ENCODE peak calls at places on chromosomes 4 and X, in six cellular contexts. C is SK-N-SH, F is GM23338, B is H1, A is transverse colon, T is SK-N-MC. L is an unnamed sample.

GRCh38 chrX:13381514-13381913 is 61.7 kb upstream of the ATXN3L start:
- DNase-seq in B (no peak), T (no peak), F (no peak), C (no peak), A (no peak), L (no peak)

GRCh38 chr4:151933122-151933827 is 172.5 kb upstream of the GATB start:
- DNase-seq in C (no peak), F (peak; percentile 19), T (no peak), A (no peak), B (no peak), L (no peak)

GRCh38 chrX:37879692-37880091 is 32.3 kb upstream of the DYNLT3 start:
- DNase-seq in C (no peak), A (no peak), B (no peak), F (no peak), T (no peak), L (no peak)

GRCh38 chr4:146165840-146166239 is 9.7 kb upstream of the LSM6 start:
- DNase-seq in T (no peak), A (no peak), C (no peak), F (no peak), B (no peak), L (no peak)

GRCh38 chr4:185657191-185657590 is 121.9 kb upstream of the PDLIM3 start:
- DNase-seq in B (no peak), A (no peak), C (no peak), F (no peak), T (no peak), L (no peak)

GRCh38 chr4:545612-546011 is 30.5 kb downstream of the TMEM271 start:
- DNase-seq in F (no peak), T (no peak), A (no peak), C (no peak), B (no peak), L (peak; percentile 18)

GRCh38 chr4:26021417-26022345 is 107.7 kb downstream of the SMIM20 start:
- DNase-seq in A (no peak), C (no peak), T (no peak), F (no peak), B (no peak), L (no peak)

GRCh38 chrX:118627084-118627758 is 100.2 kb upstream of the IL13RA1 start:
- DNase-seq in A (no peak), F (peak; percentile 14), B (no peak), T (no peak), C (peak; percentile 18), L (no peak)

GRCh38 chr4:114539985-114540384 is 58.6 kb upstream of the UGT8 start:
- DNase-seq in T (no peak), C (no peak), F (no peak), B (no peak), A (no peak), L (no peak)

GRCh38 chr4:168844261-168845039 is 165.6 kb downstream of the CBR4 start:
- DNase-seq in F (no peak), C (no peak), A (no peak), T (no peak), B (no peak), L (no peak)

GRCh38 chr4:4260185-4260751 is 12.2 kb upstream of the TMEM128 start:
- DNase-seq in C (peak; percentile 59), A (no peak), F (peak; percentile 26), B (no peak), T (no peak), L (no peak)

GRCh38 chr4:99134586-99134985 is 9.5 kb downstream of the ADH4 start:
- DNase-seq in A (no peak), B (no peak), T (no peak), F (no peak), C (no peak), L (no peak)

GRCh38 chr4:103422467-103423219 is 224.5 kb upstream of the CENPE start:
- DNase-seq in B (no peak), C (no peak), A (no peak), T (no peak), F (no peak), L (no peak)

GRCh38 chrX:84224741-84225140 is 36.7 kb upstream of the RPS6KA6 start:
- DNase-seq in C (no peak), A (no peak), T (no peak), B (no peak), F (no peak), L (no peak)

GRCh38 chrX:123138473-123138872 is 45.6 kb upstream of the GRIA3 start:
- DNase-seq in A (no peak), T (no peak), B (no peak), C (no peak), F (no peak), L (no peak)

GRCh38 chr4:149264093-149264733 is 551.4 kb downstream of the IQCM start:
- DNase-seq in A (peak; percentile 30), T (peak; percentile 62), F (peak; percentile 75), C (peak; percentile 8), B (no peak), L (no peak)

GRCh38 chrX:71870337-71871098 is 40.1 kb upstream of the NHSL2 start:
- DNase-seq in A (no peak), C (no peak), F (peak; percentile 66), B (peak; percentile 25), T (no peak), L (no peak)

GRCh38 chr4:1463927-1464540 is 57.8 kb upstream of the NKX1-1 start:
- DNase-seq in T (no peak), A (no peak), B (no peak), C (peak; percentile 25), F (no peak), L (no peak)

GRCh38 chrX:40938418-40938817 is 146.8 kb upstream of the USP9X start:
- DNase-seq in T (no peak), C (no peak), F (no peak), A (no peak), B (no peak), L (no peak)

GRCh38 chrX:117568238-117568637 is 548.4 kb downstream of the KLHL13 start:
- DNase-seq in T (no peak), F (no peak), B (no peak), C (no peak), A (no peak), L (no peak)

GRCh38 chr4:38128478-38129451 is 168.6 kb downstream of the PTTG2 start:
- DNase-seq in C (no peak), A (peak; percentile 60), F (peak; percentile 92), B (peak; percentile 59), T (no peak), L (no peak)

GRCh38 chrX:103554687-103555417 is 30.5 kb upstream of the TCEAL4 start:
- DNase-seq in C (peak; percentile 41), F (peak; percentile 84), B (no peak), T (no peak), A (peak; percentile 24), L (no peak)

GRCh38 chr4:143335979-143336827 is 473 bp upstream of the GAB1 start:
- DNase-seq in T (no peak), B (peak; percentile 90), C (peak; percentile 92), A (peak; percentile 92), F (peak; percentile 95), L (peak; percentile 95)

GRCh38 chr4:148447672-148448071 is 5.5 kb upstream of the NR3C2 start:
- DNase-seq in C (no peak), F (no peak), B (no peak), T (peak; percentile 61), A (no peak), L (no peak)

GRCh38 chr4:84529169-84529751 is 30.2 kb upstream of the NKX6-1 start:
- DNase-seq in A (no peak), C (peak; percentile 11), F (peak; percentile 74), T (no peak), B (no peak), L (no peak)

GRCh38 chr4:114423582-114423981 is 175.0 kb upstream of the UGT8 start:
- DNase-seq in T (no peak), F (no peak), C (no peak), A (no peak), B (no peak), L (no peak)

GRCh38 chr4:20127626-20128025 is 124.1 kb upstream of the SLIT2 start:
- DNase-seq in F (no peak), C (no peak), A (no peak), T (no peak), B (no peak), L (no peak)

GRCh38 chrX:154411322-154411980 is at the start of gene TAFAZZIN:
- DNase-seq in C (peak; percentile 86), T (no peak), F (peak; percentile 72), B (no peak), A (peak; percentile 84), L (peak; percentile 95)

GRCh38 chr4:14888790-14889189 is 113.5 kb upstream of the CPEB2 start:
- DNase-seq in F (no peak), T (no peak), B (no peak), C (no peak), A (no peak), L (no peak)
- TF ChIP-seq POLR2AphosphoS5 in F (no peak), T (no peak), B (no peak), C (no peak), A (no peak), L (no peak)

GRCh38 chr4:79603681-79604080 is 195.7 kb upstream of the GK2 start:
- DNase-seq in T (no peak), A (no peak), C (no peak), B (no peak), F (no peak), L (no peak)

GRCh38 chr4:79598214-79598613 is 190.2 kb upstream of the GK2 start:
- DNase-seq in B (no peak), C (no peak), T (no peak), F (no peak), A (no peak), L (no peak)

GRCh38 chr4:79597266-79597665 is 189.2 kb upstream of the GK2 start:
- DNase-seq in T (no peak), A (no peak), B (no peak), C (no peak), F (no peak), L (no peak)

GRCh38 chr4:79599691-79600090 is 191.7 kb upstream of the GK2 start:
- DNase-seq in T (no peak), F (no peak), A (no peak), C (no peak), B (no peak), L (no peak)

GRCh38 chr4:79598801-79599200 is 190.8 kb upstream of the GK2 start:
- DNase-seq in T (no peak), F (no peak), B (no peak), C (no peak), A (no peak), L (no peak)
- H3K4me3 ChIP-seq in T (no peak overlapping the region), F (no peak overlapping the region), B (no peak overlapping the region), C (no peak overlapping the region), A (no peak overlapping the region), L (no peak overlapping the region)

DNA sequence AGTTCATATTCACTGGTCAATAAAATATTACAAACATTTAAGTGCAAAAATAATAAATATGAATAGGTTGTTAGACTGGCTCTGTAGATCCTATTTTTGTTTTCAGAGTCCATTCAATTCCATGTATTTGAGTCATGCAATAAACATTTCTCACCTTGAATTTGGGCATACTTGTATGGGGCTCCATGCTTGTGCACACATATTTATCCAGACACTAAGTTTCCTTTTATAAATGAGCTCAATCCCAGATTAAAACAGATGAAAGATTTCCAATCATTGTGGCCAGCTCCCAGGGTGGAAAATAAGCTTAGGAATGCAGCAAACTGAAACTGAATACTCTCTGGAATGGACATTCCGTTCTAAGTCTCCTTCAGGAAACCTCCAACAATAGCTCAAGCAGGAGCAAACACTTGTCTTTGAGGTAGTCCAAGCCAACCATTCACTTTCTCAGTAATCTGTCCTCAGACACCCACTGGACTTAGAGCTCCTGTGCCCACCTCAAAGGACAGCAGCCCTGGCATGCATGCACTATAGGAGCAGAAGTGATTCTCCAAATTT is 16.4 kb downstream of the DMD start:
- DNase-seq in A (no peak), F (no peak), C (no peak), B (no peak), T (no peak), L (no peak)
- TF ChIP-seq POLR2AphosphoS5 in A (no peak), F (no peak), C (no peak), B (no peak), T (no peak), L (no peak)

GRCh38 chrX:131827935-131828334 is 195.2 kb upstream of the STK26 start:
- DNase-seq in C (peak; percentile 28), A (no peak), T (no peak), B (no peak), F (peak; percentile 77), L (no peak)
- H3K4me3 ChIP-seq in C (no peak overlapping the region), A (no peak overlapping the region), T (no peak overlapping the region), B (peak overlapping the region; percentile 99), F (peak overlapping the region; percentile 74), L (no peak overlapping the region)

L was measured in spleen.